ENCODE peak calls at places on chromosome 13, in eight cellular contexts. One of them, this sample, is unnamed.

GRCh38 chr13:91592050-91593014 is 193.9 kb downstream of the GPC5 start:
- DNase-seq in Kasumi-1: no peak
- DNase-seq in skeletal muscle cell: no peak
- DNase-seq in NCI-H2081: no peak
- DNase-seq in midbrain: no peak
- DNase-seq in effector CD4-positive, alpha-beta T cell: no peak
- DNase-seq in HTR-8/SVneo: no peak
- DNase-seq in CD8-positive, alpha-beta T cell: no peak
- DNase-seq in this sample: no peak

GRCh38 chr13:27043013-27043412 is 128.6 kb downstream of the USP12 start:
- DNase-seq in Kasumi-1: no peak
- DNase-seq in skeletal muscle cell: peak
- DNase-seq in NCI-H2081: no peak
- DNase-seq in midbrain: peak
- DNase-seq in effector CD4-positive, alpha-beta T cell: no peak
- DNase-seq in HTR-8/SVneo: peak
- DNase-seq in CD8-positive, alpha-beta T cell: no peak
- DNase-seq in this sample: no peak

GRCh38 chr13:87128006-87128405 is 543.2 kb upstream of the SLITRK5 start:
- DNase-seq in Kasumi-1: no peak
- DNase-seq in skeletal muscle cell: peak
- DNase-seq in NCI-H2081: peak
- DNase-seq in midbrain: peak
- DNase-seq in effector CD4-positive, alpha-beta T cell: no peak
- DNase-seq in HTR-8/SVneo: no peak
- DNase-seq in CD8-positive, alpha-beta T cell: no peak
- DNase-seq in this sample: no peak

GRCh38 chr13:41614671-41615519 is 157.5 kb downstream of the RGCC start:
- DNase-seq in Kasumi-1: no peak
- DNase-seq in skeletal muscle cell: no peak
- DNase-seq in NCI-H2081: no peak
- DNase-seq in midbrain: no peak
- DNase-seq in effector CD4-positive, alpha-beta T cell: no peak
- DNase-seq in HTR-8/SVneo: no peak
- DNase-seq in CD8-positive, alpha-beta T cell: no peak
- DNase-seq in this sample: no peak

GRCh38 chr13:94535231-94535630 is 55.7 kb upstream of the DCT start:
- DNase-seq in Kasumi-1: no peak
- DNase-seq in skeletal muscle cell: no peak
- DNase-seq in NCI-H2081: no peak
- DNase-seq in midbrain: no peak
- DNase-seq in effector CD4-positive, alpha-beta T cell: no peak
- DNase-seq in HTR-8/SVneo: no peak
- DNase-seq in CD8-positive, alpha-beta T cell: no peak
- DNase-seq in this sample: no peak

GRCh38 chr13:65417953-65418352 is 1812.2 kb downstream of the PCDH9 start:
- DNase-seq in Kasumi-1: no peak
- DNase-seq in skeletal muscle cell: no peak
- DNase-seq in NCI-H2081: no peak
- DNase-seq in midbrain: no peak
- DNase-seq in effector CD4-positive, alpha-beta T cell: no peak
- DNase-seq in HTR-8/SVneo: peak
- DNase-seq in CD8-positive, alpha-beta T cell: no peak
- DNase-seq in this sample: no peak

GRCh38 chr13:44853641-44854040 is 135.6 kb downstream of the NUFIP1 start:
- DNase-seq in Kasumi-1: no peak
- DNase-seq in skeletal muscle cell: no peak
- DNase-seq in NCI-H2081: no peak
- DNase-seq in midbrain: no peak
- DNase-seq in effector CD4-positive, alpha-beta T cell: no peak
- DNase-seq in HTR-8/SVneo: no peak
- DNase-seq in CD8-positive, alpha-beta T cell: no peak
- DNase-seq in this sample: no peak

GRCh38 chr13:112931028-112931934 is 37.7 kb upstream of the MCF2L start:
- DNase-seq in Kasumi-1: no peak
- DNase-seq in skeletal muscle cell: peak
- DNase-seq in NCI-H2081: peak
- DNase-seq in midbrain: no peak
- DNase-seq in effector CD4-positive, alpha-beta T cell: no peak
- DNase-seq in HTR-8/SVneo: peak
- DNase-seq in CD8-positive, alpha-beta T cell: no peak
- DNase-seq in this sample: no peak

GRCh38 chr13:41502021-41502420 is 44.7 kb downstream of the RGCC start:
- DNase-seq in Kasumi-1: no peak
- DNase-seq in skeletal muscle cell: no peak
- DNase-seq in NCI-H2081: no peak
- DNase-seq in midbrain: no peak
- DNase-seq in effector CD4-positive, alpha-beta T cell: no peak
- DNase-seq in HTR-8/SVneo: no peak
- DNase-seq in CD8-positive, alpha-beta T cell: no peak
- DNase-seq in this sample: no peak

GRCh38 chr13:36163303-36163702 is 32.1 kb upstream of the DCLK1 start:
- DNase-seq in Kasumi-1: no peak
- DNase-seq in skeletal muscle cell: no peak
- DNase-seq in NCI-H2081: no peak
- DNase-seq in midbrain: peak
- DNase-seq in effector CD4-positive, alpha-beta T cell: no peak
- DNase-seq in HTR-8/SVneo: no peak
- DNase-seq in CD8-positive, alpha-beta T cell: no peak
- DNase-seq in this sample: no peak

GRCh38 chr13:61685683-61686013 is 270.0 kb upstream of the PCDH20 start:
- DNase-seq in Kasumi-1: no peak
- DNase-seq in skeletal muscle cell: no peak
- DNase-seq in NCI-H2081: no peak
- DNase-seq in midbrain: peak
- DNase-seq in effector CD4-positive, alpha-beta T cell: no peak
- DNase-seq in HTR-8/SVneo: no peak
- DNase-seq in CD8-positive, alpha-beta T cell: no peak
- DNase-seq in this sample: no peak

GRCh38 chr13:27839809-27840467 is 47.7 kb downstream of the GSX1 start:
- DNase-seq in Kasumi-1: no peak
- DNase-seq in skeletal muscle cell: no peak
- DNase-seq in NCI-H2081: no peak
- DNase-seq in midbrain: no peak
- DNase-seq in effector CD4-positive, alpha-beta T cell: no peak
- DNase-seq in HTR-8/SVneo: no peak
- DNase-seq in CD8-positive, alpha-beta T cell: no peak
- DNase-seq in this sample: no peak

GRCh38 chr13:83498486-83499190 is 383.6 kb downstream of the SLITRK1 start:
- DNase-seq in Kasumi-1: no peak
- DNase-seq in skeletal muscle cell: peak
- DNase-seq in NCI-H2081: no peak
- DNase-seq in midbrain: no peak
- DNase-seq in effector CD4-positive, alpha-beta T cell: no peak
- DNase-seq in HTR-8/SVneo: peak
- DNase-seq in CD8-positive, alpha-beta T cell: no peak
- DNase-seq in this sample: no peak

GRCh38 chr13:49457221-49457620 is 13.1 kb downstream of the SETDB2 start:
- DNase-seq in Kasumi-1: no peak
- DNase-seq in skeletal muscle cell: no peak
- DNase-seq in NCI-H2081: no peak
- DNase-seq in midbrain: no peak
- DNase-seq in effector CD4-positive, alpha-beta T cell: no peak
- DNase-seq in HTR-8/SVneo: no peak
- DNase-seq in CD8-positive, alpha-beta T cell: no peak
- DNase-seq in this sample: no peak

GRCh38 chr13:62337109-62337880 is 921.6 kb upstream of the PCDH20 start:
- DNase-seq in Kasumi-1: no peak
- DNase-seq in skeletal muscle cell: no peak
- DNase-seq in NCI-H2081: no peak
- DNase-seq in midbrain: no peak
- DNase-seq in effector CD4-positive, alpha-beta T cell: no peak
- DNase-seq in HTR-8/SVneo: no peak
- DNase-seq in CD8-positive, alpha-beta T cell: no peak
- DNase-seq in this sample: no peak

GRCh38 chr13:113203507-113204377 is 4.7 kb downstream of the PCID2 start:
- DNase-seq in Kasumi-1: no peak
- DNase-seq in skeletal muscle cell: no peak
- DNase-seq in NCI-H2081: no peak
- DNase-seq in midbrain: no peak
- DNase-seq in effector CD4-positive, alpha-beta T cell: no peak
- DNase-seq in HTR-8/SVneo: no peak
- DNase-seq in CD8-positive, alpha-beta T cell: no peak
- DNase-seq in this sample: no peak

GRCh38 chr13:65964672-65965071 is 1265.5 kb downstream of the PCDH9 start:
- DNase-seq in Kasumi-1: no peak
- DNase-seq in skeletal muscle cell: no peak
- DNase-seq in NCI-H2081: no peak
- DNase-seq in midbrain: no peak
- DNase-seq in effector CD4-positive, alpha-beta T cell: no peak
- DNase-seq in HTR-8/SVneo: no peak
- DNase-seq in CD8-positive, alpha-beta T cell: no peak
- DNase-seq in this sample: no peak

GRCh38 chr13:32887617-32888016 is 128.6 kb upstream of the KL start:
- DNase-seq in Kasumi-1: no peak
- DNase-seq in skeletal muscle cell: no peak
- DNase-seq in NCI-H2081: no peak
- DNase-seq in midbrain: no peak
- DNase-seq in effector CD4-positive, alpha-beta T cell: no peak
- DNase-seq in HTR-8/SVneo: no peak
- DNase-seq in CD8-positive, alpha-beta T cell: no peak
- DNase-seq in this sample: no peak

GRCh38 chr13:108597943-108598342 is 31.5 kb upstream of the MYO16 start:
- DNase-seq in Kasumi-1: no peak
- DNase-seq in skeletal muscle cell: no peak
- DNase-seq in NCI-H2081: no peak
- DNase-seq in midbrain: no peak
- DNase-seq in effector CD4-positive, alpha-beta T cell: no peak
- DNase-seq in HTR-8/SVneo: no peak
- DNase-seq in CD8-positive, alpha-beta T cell: no peak
- DNase-seq in this sample: no peak

GRCh38 chr13:112759053-112759452 is 69.2 kb downstream of the ATP11A start:
- DNase-seq in Kasumi-1: peak
- DNase-seq in skeletal muscle cell: no peak
- DNase-seq in NCI-H2081: no peak
- DNase-seq in midbrain: no peak
- DNase-seq in effector CD4-positive, alpha-beta T cell: no peak
- DNase-seq in HTR-8/SVneo: no peak
- DNase-seq in CD8-positive, alpha-beta T cell: no peak
- DNase-seq in this sample: no peak

GRCh38 chr13:75021151-75021550 is 460.8 kb downstream of the TBC1D4 start:
- DNase-seq in Kasumi-1: no peak
- DNase-seq in skeletal muscle cell: no peak
- DNase-seq in NCI-H2081: no peak
- DNase-seq in midbrain: no peak
- DNase-seq in effector CD4-positive, alpha-beta T cell: no peak
- DNase-seq in HTR-8/SVneo: no peak
- DNase-seq in CD8-positive, alpha-beta T cell: no peak
- DNase-seq in this sample: no peak

GRCh38 chr13:98490195-98490771 is 86.6 kb downstream of the STK24 start:
- DNase-seq in Kasumi-1: no peak
- DNase-seq in skeletal muscle cell: no peak
- DNase-seq in NCI-H2081: no peak
- DNase-seq in midbrain: no peak
- DNase-seq in effector CD4-positive, alpha-beta T cell: no peak
- DNase-seq in HTR-8/SVneo: no peak
- DNase-seq in CD8-positive, alpha-beta T cell: no peak
- DNase-seq in this sample: no peak

GRCh38 chr13:52738719-52739467 is 727 bp downstream of the CNMD start:
- DNase-seq in Kasumi-1: peak
- DNase-seq in skeletal muscle cell: no peak
- DNase-seq in NCI-H2081: no peak
- DNase-seq in midbrain: no peak
- DNase-seq in effector CD4-positive, alpha-beta T cell: no peak
- DNase-seq in HTR-8/SVneo: no peak
- DNase-seq in CD8-positive, alpha-beta T cell: peak
- DNase-seq in this sample: no peak

GRCh38 chr13:27446986-27447583 is 3.3 kb downstream of the MTIF3 start:
- DNase-seq in Kasumi-1: no peak
- DNase-seq in skeletal muscle cell: no peak
- DNase-seq in NCI-H2081: no peak
- DNase-seq in midbrain: no peak
- DNase-seq in effector CD4-positive, alpha-beta T cell: no peak
- DNase-seq in HTR-8/SVneo: no peak
- DNase-seq in CD8-positive, alpha-beta T cell: no peak
- DNase-seq in this sample: no peak

GRCh38 chr13:73945871-73946270 is 188.3 kb downstream of the KLF12 start:
- DNase-seq in Kasumi-1: no peak
- DNase-seq in skeletal muscle cell: no peak
- DNase-seq in NCI-H2081: no peak
- DNase-seq in midbrain: peak
- DNase-seq in effector CD4-positive, alpha-beta T cell: no peak
- DNase-seq in HTR-8/SVneo: no peak
- DNase-seq in CD8-positive, alpha-beta T cell: no peak
- DNase-seq in this sample: no peak

GRCh38 chr13:112753868-112754267 is 64.0 kb downstream of the ATP11A start:
- DNase-seq in Kasumi-1: no peak
- DNase-seq in skeletal muscle cell: no peak
- DNase-seq in NCI-H2081: no peak
- DNase-seq in midbrain: no peak
- DNase-seq in effector CD4-positive, alpha-beta T cell: no peak
- DNase-seq in HTR-8/SVneo: no peak
- DNase-seq in CD8-positive, alpha-beta T cell: no peak
- DNase-seq in this sample: no peak

GRCh38 chr13:40813662-40814454 is 24.4 kb downstream of the SLC25A15 start:
- DNase-seq in Kasumi-1: peak
- DNase-seq in skeletal muscle cell: no peak
- DNase-seq in NCI-H2081: no peak
- DNase-seq in midbrain: no peak
- DNase-seq in effector CD4-positive, alpha-beta T cell: no peak
- DNase-seq in HTR-8/SVneo: peak
- DNase-seq in CD8-positive, alpha-beta T cell: no peak
- DNase-seq in this sample: no peak

GRCh38 chr13:49935171-49936084 is 712 bp downstream of the SPRYD7 start:
- DNase-seq in Kasumi-1: peak
- DNase-seq in skeletal muscle cell: no peak
- DNase-seq in NCI-H2081: no peak
- DNase-seq in midbrain: no peak
- DNase-seq in effector CD4-positive, alpha-beta T cell: peak
- DNase-seq in HTR-8/SVneo: peak
- DNase-seq in CD8-positive, alpha-beta T cell: no peak
- DNase-seq in this sample: peak

GRCh38 chr13:44273991-44274810 is 99.4 kb upstream of the SERP2 start:
- DNase-seq in Kasumi-1: no peak
- DNase-seq in skeletal muscle cell: no peak
- DNase-seq in NCI-H2081: no peak
- DNase-seq in midbrain: no peak
- DNase-seq in effector CD4-positive, alpha-beta T cell: peak
- DNase-seq in HTR-8/SVneo: no peak
- DNase-seq in CD8-positive, alpha-beta T cell: peak
- DNase-seq in this sample: peak

GRCh38 chr13:52353116-52353718 is 52.8 kb downstream of the THSD1 start:
- DNase-seq in Kasumi-1: no peak
- DNase-seq in skeletal muscle cell: no peak
- DNase-seq in NCI-H2081: no peak
- DNase-seq in midbrain: no peak
- DNase-seq in effector CD4-positive, alpha-beta T cell: no peak
- DNase-seq in HTR-8/SVneo: no peak
- DNase-seq in CD8-positive, alpha-beta T cell: no peak
- DNase-seq in this sample: no peak

GRCh38 chr13:34064456-34065205 is 246.7 kb downstream of the RFC3 start:
- DNase-seq in Kasumi-1: no peak
- DNase-seq in skeletal muscle cell: no peak
- DNase-seq in NCI-H2081: no peak
- DNase-seq in midbrain: no peak
- DNase-seq in effector CD4-positive, alpha-beta T cell: no peak
- DNase-seq in HTR-8/SVneo: no peak
- DNase-seq in CD8-positive, alpha-beta T cell: no peak
- DNase-seq in this sample: no peak

GRCh38 chr13:31638577-31638976 is 100.7 kb upstream of the RXFP2 start:
- DNase-seq in Kasumi-1: peak
- DNase-seq in skeletal muscle cell: peak
- DNase-seq in NCI-H2081: no peak
- DNase-seq in midbrain: no peak
- DNase-seq in effector CD4-positive, alpha-beta T cell: no peak
- DNase-seq in HTR-8/SVneo: peak
- DNase-seq in CD8-positive, alpha-beta T cell: no peak
- DNase-seq in this sample: no peak

GRCh38 chr13:39144941-39145533 is 106.8 kb downstream of the NHLRC3 start:
- DNase-seq in Kasumi-1: peak
- DNase-seq in skeletal muscle cell: peak
- DNase-seq in NCI-H2081: peak
- DNase-seq in midbrain: peak
- DNase-seq in effector CD4-positive, alpha-beta T cell: peak
- DNase-seq in HTR-8/SVneo: peak
- DNase-seq in CD8-positive, alpha-beta T cell: no peak
- DNase-seq in this sample: no peak